ENCODE peak calls at places on chromosome 11, in four cellular contexts. U is Caki2; V is activated CD8-positive, alpha-beta memory T cell treated with anti-CD3 and anti-CD28 coated beads, Interleukin-2, amount 50 U/mL, for 4 hours; Y is activated naive CD8-positive, alpha-beta T cell treated with anti-CD3 and anti-CD28 coated beads, Interleukin-2, amount 10 ng/mL, durations not matched to agents 7 days and 5 days. N is an unnamed sample.

GRCh38 chr11:69791266-69791665 is 16.1 kb upstream of the FGF4 start:
- DNase-seq in V (no peak), Y (no peak), U (peak), N (peak)

GRCh38 chr11:2194877-2195755 is 23.5 kb upstream of the TH start:
- DNase-seq in V (peak), Y (peak), U (peak), N (no peak)

GRCh38 chr11:45332486-45332934 is 46.4 kb upstream of the SYT13 start:
- DNase-seq in U (no peak), V (peak), Y (no peak), N (no peak)

GRCh38 chr11:72573380-72573949 is 100.8 kb downstream of the PDE2A start:
- DNase-seq in U (peak), Y (no peak), V (no peak), N (no peak)

GRCh38 chr11:71930556-71931244 is 1.9 kb downstream of the RNF121 start:
- DNase-seq in Y (no peak), U (no peak), V (no peak), N (no peak)

GRCh38 chr11:119684361-119685072 is 44.5 kb downstream of the NECTIN1 start:
- DNase-seq in V (no peak), U (no peak), Y (no peak), N (no peak)

GRCh38 chr11:79160786-79161403 is 279.9 kb downstream of the TENM4 start:
- DNase-seq in V (no peak), Y (no peak), U (peak), N (no peak)

GRCh38 chr11:78214331-78215194 is 25.8 kb downstream of the USP35 start:
- DNase-seq in U (no peak), Y (no peak), V (no peak), N (no peak)

GRCh38 chr11:6321961-6322362 is 1.7 kb upstream of the CAVIN3 start:
- DNase-seq in U (peak), V (no peak), Y (no peak), N (no peak)

GRCh38 chr11:82405392-82405791 is 328.3 kb downstream of the FAM181B start:
- DNase-seq in Y (no peak), V (no peak), U (no peak), N (no peak)

GRCh38 chr11:125621995-125622394 is 3.0 kb upstream of the CHEK1 start:
- DNase-seq in Y (no peak), U (peak), V (no peak), N (no peak)

GRCh38 chr11:118437736-118438125 is 1.4 kb downstream of the KMT2A start:
- DNase-seq in U (no peak), V (peak), Y (peak), N (no peak)

GRCh38 chr11:15780837-15781236 is 575.5 kb downstream of the SOX6 start:
- DNase-seq in U (no peak), V (no peak), Y (no peak), N (no peak)

GRCh38 chr11:86869966-86870570 is 69.7 kb downstream of the PRSS23 start:
- DNase-seq in V (peak), U (peak), Y (no peak), N (no peak)

GRCh38 chr11:819943-820649 is 1.4 kb downstream of the PNPLA2 start:
- DNase-seq in Y (peak), U (peak), V (peak), N (peak)

GRCh38 chr11:63866211-63866610 is 27.3 kb downstream of the MARK2 start:
- DNase-seq in V (peak), U (no peak), Y (no peak), N (no peak)

GRCh38 chr11:76371170-76371569 is 9.8 kb downstream of the THAP12 start:
- DNase-seq in Y (no peak), V (no peak), U (peak), N (no peak)

GRCh38 chr11:116059909-116060308 is 555.7 kb upstream of the CADM1 start:
- DNase-seq in Y (no peak), V (no peak), U (no peak), N (no peak)

GRCh38 chr11:119567667-119568582 is 145.0 kb upstream of the THY1 start:
- DNase-seq in V (no peak), Y (no peak), U (peak), N (no peak)

GRCh38 chr11:102989379-102990047 is 34.0 kb upstream of the MMP13 start:
- DNase-seq in Y (no peak), V (no peak), U (no peak), N (no peak)

GRCh38 chr11:280762-281485 is 2.7 kb downstream of the NLRP6 start:
- DNase-seq in U (no peak), V (peak), Y (peak), N (peak)

GRCh38 chr11:102666331-102666957 is 39.1 kb downstream of the MMP27 start:
- DNase-seq in U (peak), V (no peak), Y (no peak), N (no peak)

GRCh38 chr11:44834846-44835245 is 108.1 kb downstream of the TSPAN18 start:
- DNase-seq in V (no peak), U (no peak), Y (no peak), N (no peak)

GRCh38 chr11:32830413-32830738 is 649 bp downstream of the PRRG4 start:
- DNase-seq in V (no peak), U (peak), Y (no peak), N (peak)

GRCh38 chr11:105975128-105975527 is 46.9 kb downstream of the MSANTD4 start:
- DNase-seq in U (no peak), Y (no peak), V (no peak), N (no peak)